ENCODE peak calls at places on chromosome 19, in eight cellular contexts. F is transverse colon; D is MCF 10A; B is GM04503; H is dermis blood vessel endothelial cell; M is immature natural killer cell; G is stimulated activated naive B cell treated with anti-CD40 and anti-IgM and Interleukin-4, amounts not matched to agents 10 μg/mL and 1 μg/mL and 100 μg/mL, for 72 hours; X is CD8-positive, alpha-beta memory T cell. C is an unnamed sample.

GRCh38 chr19:45717983-45718650 is 12.6 kb downstream of the FBXO46 start:
- DNase-seq in H (peak), B (no peak), F (no peak), G (no peak), M (no peak), D (no peak), X (peak), C (no peak)

GRCh38 chr19:10408511-10409291 is 5.4 kb upstream of the CDC37 start:
- DNase-seq in G (peak), X (peak), B (no peak), H (no peak), D (no peak), M (peak), F (peak), C (peak)

GRCh38 chr19:53971608-53972007 is 8.9 kb downstream of the CACNG8 start:
- DNase-seq in G (no peak), F (no peak), B (no peak), X (no peak), H (no peak), D (no peak), M (no peak), C (no peak)

GRCh38 chr19:21202865-21203494 is 61.1 kb downstream of the ZNF431 start:
- DNase-seq in F (no peak), X (no peak), B (no peak), G (peak), D (peak), H (peak), M (no peak), C (peak)

GRCh38 chr19:38362076-38362945 is 12.1 kb upstream of the PSMD8 start:
- DNase-seq in X (peak), D (peak), G (peak), F (peak), H (peak), B (peak), M (peak), C (peak)

GRCh38 chr19:17947815-17948473 is 15.1 kb downstream of the CCDC124 start:
- DNase-seq in M (peak), B (no peak), F (peak), H (peak), X (peak), D (peak), G (peak), C (peak)

GRCh38 chr19:18500820-18501219 is 21.1 kb downstream of the ELL start:
- DNase-seq in F (no peak), M (no peak), X (no peak), H (no peak), D (no peak), B (no peak), G (no peak), C (no peak)

GRCh38 chr19:13023666-13024065 is 28.4 kb downstream of the NFIX start:
- DNase-seq in D (no peak), G (no peak), F (no peak), B (no peak), H (no peak), M (no peak), X (no peak), C (no peak)

GRCh38 chr19:13887039-13887438 is 10.1 kb downstream of the NANOS3 start:
- DNase-seq in G (no peak), X (peak), M (peak), F (peak), B (no peak), H (no peak), D (no peak), C (no peak)

GRCh38 chr19:30009013-30009412 is 67.0 kb downstream of the URI1 start:
- DNase-seq in H (no peak), B (no peak), M (no peak), F (no peak), X (no peak), D (no peak), G (no peak), C (no peak)

GRCh38 chr19:1936916-1937610 is 3.9 kb upstream of the CSNK1G2 start:
- DNase-seq in F (no peak), H (no peak), G (no peak), M (no peak), D (no peak), X (no peak), B (no peak), C (no peak)

GRCh38 chr19:35023428-35023827 is 6.8 kb upstream of the SCN1B start:
- DNase-seq in B (no peak), X (no peak), M (no peak), D (no peak), H (no peak), F (no peak), G (no peak), C (no peak)

GRCh38 chr19:3660493-3661219 is 34.1 kb upstream of the CACTIN start:
- DNase-seq in M (no peak), G (no peak), B (no peak), F (no peak), X (no peak), D (no peak), H (peak), C (no peak)

GRCh38 chr19:46944918-46945628 is 74.6 kb upstream of the NPAS1 start:
- DNase-seq in G (no peak), X (no peak), H (peak), B (no peak), F (peak), M (no peak), D (no peak), C (no peak)

GRCh38 chr19:39170398-39171231 is 26.1 kb upstream of the NCCRP1 start:
- DNase-seq in F (no peak), M (no peak), H (no peak), G (no peak), B (no peak), X (no peak), D (no peak), C (no peak)

GRCh38 chr19:48194041-48194871 is 23.8 kb downstream of the ZSWIM9 start:
- DNase-seq in B (no peak), H (peak), D (peak), G (no peak), M (no peak), F (no peak), X (peak), C (peak)

GRCh38 chr19:3479177-3479818 is 1.0 kb downstream of the SMIM24 start:
- DNase-seq in H (peak), G (peak), B (no peak), D (no peak), F (peak), X (peak), M (peak), C (peak)

GRCh38 chr19:588758-589692 is 656 bp upstream of the HCN2 start:
- DNase-seq in D (no peak), M (no peak), F (no peak), B (no peak), X (no peak), H (no peak), G (no peak), C (no peak)

C was measured in GM10248.